ENCODE peak calls at places on chromosomes 16 and 17, in ten cellular contexts. H, N, B, L, Y, D, Q, O, K and R are unnamed samples.

GRCh38 chr16:72971370-72971769 is 76.6 kb downstream of the ZFHX3 start:
- DNase-seq in B (no peak), O (no peak), K (no peak), Y (no peak), D (no peak), N (no peak), L (no peak), Q (no peak), H (no peak), R (no peak)

GRCh38 chr17:13269196-13269595 is 251.4 kb upstream of the ELAC2 start:
- DNase-seq in Y (no peak), B (no peak), D (no peak), Q (no peak), O (no peak), N (no peak), H (peak), K (peak), L (no peak), R (no peak)

GRCh38 chr16:67641779-67642708 is 2.9 kb upstream of the CARMIL2 start:
- DNase-seq in B (peak), L (no peak), D (no peak), K (no peak), O (no peak), Y (no peak), H (no peak), Q (no peak), N (no peak), R (no peak)

GRCh38 chr16:82192665-82193064 is 22.6 kb upstream of the MPHOSPH6 start:
- DNase-seq in Y (no peak), K (peak), Q (peak), B (peak), H (no peak), L (no peak), O (no peak), D (no peak), N (no peak), R (no peak)

GRCh38 chr17:71830916-71831315 is 289.9 kb upstream of the SOX9 start:
- DNase-seq in Y (peak), L (no peak), H (peak), O (no peak), B (no peak), N (no peak), K (no peak), D (no peak), Q (no peak), R (no peak)

GRCh38 chr16:49855822-49856740 is at the start of gene ZNF423:
- DNase-seq in B (no peak), L (peak), N (no peak), Y (peak), Q (no peak), H (peak), K (no peak), D (no peak), O (no peak), R (no peak)

GRCh38 chr16:84499638-84500037 is 4.8 kb downstream of the MEAK7 start:
- DNase-seq in B (no peak), Y (no peak), Q (no peak), H (no peak), O (no peak), D (no peak), L (no peak), K (no peak), N (no peak), R (no peak)

GRCh38 chr17:19337712-19338023 is 24.9 kb downstream of the B9D1 start:
- DNase-seq in Y (no peak), L (no peak), N (no peak), Q (no peak), B (peak), O (no peak), K (no peak), D (no peak), H (no peak), R (no peak)

GRCh38 chr16:21159281-21159951 is 942 bp downstream of the LDAF1 start:
- DNase-seq in K (peak), H (peak), Q (no peak), Y (peak), N (peak), L (no peak), O (no peak), D (no peak), B (peak), R (no peak)

GRCh38 chr16:31873556-31874353 is at the start of gene ZNF267:
- DNase-seq in D (peak), B (peak), Q (peak), L (peak), O (peak), Y (peak), K (peak), N (peak), H (peak), R (peak)

GRCh38 chr17:73182616-73183310 is 10.1 kb upstream of the COG1 start:
- DNase-seq in D (no peak), Y (no peak), K (no peak), O (no peak), B (no peak), Q (no peak), N (no peak), L (peak), H (no peak), R (no peak)

GRCh38 chr16:66277311-66278070 is 89.0 kb upstream of the CDH5 start:
- DNase-seq in N (no peak), Y (no peak), Q (no peak), D (no peak), O (no peak), L (no peak), H (no peak), K (no peak), B (no peak), R (no peak)

GRCh38 chr17:29757788-29758187 is 135.1 kb upstream of the CORO6 start:
- DNase-seq in D (no peak), H (no peak), K (no peak), Q (no peak), Y (no peak), N (no peak), O (no peak), L (no peak), B (no peak), R (no peak)

GRCh38 chr17:29390856-29391631 is 881 bp downstream of the TAOK1 start:
- DNase-seq in Q (peak), K (peak), O (no peak), Y (peak), L (no peak), D (no peak), N (peak), B (peak), H (peak), R (no peak)

GRCh38 chr16:23464196-23464595 is 11.2 kb upstream of the COG7 start:
- DNase-seq in H (no peak), B (no peak), Q (no peak), N (no peak), K (no peak), L (no peak), Y (no peak), D (no peak), O (no peak), R (no peak)

GRCh38 chr17:59174671-59175070 is 19.1 kb downstream of the PRR11 start:
- DNase-seq in D (no peak), O (no peak), Y (no peak), N (no peak), H (no peak), L (no peak), Q (no peak), K (no peak), B (no peak), R (no peak)

GRCh38 chr16:14389359-14389758 is 240.7 kb downstream of the PARN start:
- DNase-seq in L (no peak), H (no peak), K (peak), Q (no peak), B (no peak), O (no peak), D (no peak), N (no peak), Y (no peak), R (no peak)

GRCh38 chr17:44492706-44493272 is 10.4 kb downstream of the GPATCH8 start:
- DNase-seq in B (no peak), O (no peak), H (no peak), Y (no peak), N (no peak), L (no peak), K (no peak), D (no peak), Q (no peak), R (no peak)

GRCh38 chr17:61477204-61477834 is 25.1 kb downstream of the TBX4 start:
- DNase-seq in L (no peak), D (no peak), Q (no peak), H (no peak), N (no peak), Y (no peak), O (no peak), K (no peak), B (peak), R (no peak)

GRCh38 chr17:27294689-27295630 is 1.0 kb downstream of the WSB1 start:
- DNase-seq in K (peak), H (peak), D (peak), L (peak), B (peak), Y (peak), Q (peak), O (peak), N (peak), R (peak)

GRCh38 chr17:75501378-75502071 is 13.8 kb downstream of the CASKIN2 start:
- DNase-seq in N (no peak), H (no peak), O (no peak), B (no peak), Y (no peak), Q (no peak), D (no peak), K (no peak), L (no peak), R (no peak)